ENCODE peak calls at places on chromosomes 7 and 10, in eight cellular contexts. One of them, this sample, is unnamed.

GRCh38 chr7:106071356-106071998 is 40.6 kb downstream of the SYPL1 start:
- DNase-seq in GM04503: no peak
- DNase-seq in H9: no peak
- DNase-seq in HL-60: peak; percentile 54
- DNase-seq in cardiac muscle cell: peak; percentile 35
- DNase-seq in lower leg skin: peak; percentile 84
- DNase-seq in NCI-H1105 treated with DMSO at 0.1 percent for 48 hours: no peak
- DNase-seq in SJSA1: no peak
- DNase-seq in this sample: peak; percentile 96

GRCh38 chr7:76303057-76303828 is 770 bp downstream of the HSPB1 start:
- DNase-seq in SJSA1: peak; percentile 94
- DNase-seq in NCI-H1105 treated with DMSO at 0.1 percent for 48 hours: no peak
- DNase-seq in cardiac muscle cell: peak; percentile 97
- DNase-seq in GM04503: no peak
- DNase-seq in H9: peak; percentile 96
- DNase-seq in HL-60: peak; percentile 69
- DNase-seq in lower leg skin: peak; percentile 98
- DNase-seq in this sample: peak; percentile 89

GRCh38 chr10:63504145-63504881 is 16.9 kb upstream of the REEP3 start:
- DNase-seq in HL-60: no peak
- DNase-seq in lower leg skin: no peak
- DNase-seq in NCI-H1105 treated with DMSO at 0.1 percent for 48 hours: peak; percentile 23
- DNase-seq in cardiac muscle cell: no peak
- DNase-seq in SJSA1: no peak
- DNase-seq in GM04503: no peak
- DNase-seq in H9: no peak
- DNase-seq in this sample: no peak

GRCh38 chr7:47420117-47420780 is 161.7 kb downstream of the TNS3 start:
- DNase-seq in lower leg skin: no peak
- DNase-seq in H9: no peak
- DNase-seq in GM04503: no peak
- DNase-seq in cardiac muscle cell: no peak
- DNase-seq in NCI-H1105 treated with DMSO at 0.1 percent for 48 hours: no peak
- DNase-seq in HL-60: no peak
- DNase-seq in SJSA1: no peak
- DNase-seq in this sample: no peak

GRCh38 chr7:79489371-79489770 is 35.9 kb upstream of the MAGI2 start:
- DNase-seq in HL-60: no peak
- DNase-seq in NCI-H1105 treated with DMSO at 0.1 percent for 48 hours: peak; percentile 52
- DNase-seq in GM04503: no peak
- DNase-seq in lower leg skin: no peak
- DNase-seq in cardiac muscle cell: no peak
- DNase-seq in H9: no peak
- DNase-seq in SJSA1: no peak
- DNase-seq in this sample: no peak

GRCh38 chr10:22010973-22011408 is 7.5 kb upstream of the DNAJC1 start:
- DNase-seq in lower leg skin: no peak
- DNase-seq in GM04503: no peak
- DNase-seq in HL-60: no peak
- DNase-seq in SJSA1: no peak
- DNase-seq in H9: no peak
- DNase-seq in cardiac muscle cell: peak; percentile 57
- DNase-seq in NCI-H1105 treated with DMSO at 0.1 percent for 48 hours: peak; percentile 26
- DNase-seq in this sample: no peak

GRCh38 chr10:123402021-123402420 is 247.8 kb downstream of the BUB3 start:
- DNase-seq in H9: no peak
- DNase-seq in NCI-H1105 treated with DMSO at 0.1 percent for 48 hours: no peak
- DNase-seq in lower leg skin: peak; percentile 34
- DNase-seq in cardiac muscle cell: no peak
- DNase-seq in HL-60: no peak
- DNase-seq in GM04503: no peak
- DNase-seq in SJSA1: no peak
- DNase-seq in this sample: no peak

GRCh38 chr10:86944471-86944870 is 12.9 kb downstream of the MMRN2 start:
- DNase-seq in HL-60: no peak
- DNase-seq in GM04503: no peak
- DNase-seq in cardiac muscle cell: no peak
- DNase-seq in SJSA1: peak; percentile 8
- DNase-seq in lower leg skin: peak; percentile 71
- DNase-seq in NCI-H1105 treated with DMSO at 0.1 percent for 48 hours: no peak
- DNase-seq in H9: peak; percentile 21
- DNase-seq in this sample: no peak

GRCh38 chr7:39896840-39897239 is 53.2 kb upstream of the CDK13 start:
- DNase-seq in GM04503: no peak
- DNase-seq in cardiac muscle cell: no peak
- DNase-seq in NCI-H1105 treated with DMSO at 0.1 percent for 48 hours: no peak
- DNase-seq in lower leg skin: peak; percentile 68
- DNase-seq in SJSA1: no peak
- DNase-seq in H9: no peak
- DNase-seq in HL-60: no peak
- DNase-seq in this sample: no peak

GRCh38 chr7:80634505-80634904 is 3.9 kb upstream of the CD36 start:
- DNase-seq in GM04503: peak; percentile 87
- DNase-seq in HL-60: peak; percentile 92
- DNase-seq in cardiac muscle cell: peak; percentile 89
- DNase-seq in SJSA1: no peak
- DNase-seq in lower leg skin: no peak
- DNase-seq in H9: no peak
- DNase-seq in NCI-H1105 treated with DMSO at 0.1 percent for 48 hours: no peak
- DNase-seq in this sample: peak; percentile 94

GRCh38 chr7:143499246-143499645 is 21.6 kb downstream of the TAS2R41 start:
- DNase-seq in NCI-H1105 treated with DMSO at 0.1 percent for 48 hours: no peak
- DNase-seq in cardiac muscle cell: peak; percentile 83
- DNase-seq in lower leg skin: no peak
- DNase-seq in SJSA1: no peak
- DNase-seq in H9: no peak
- DNase-seq in GM04503: no peak
- DNase-seq in HL-60: no peak
- DNase-seq in this sample: peak; percentile 18

GRCh38 chr7:122305475-122306319 is 1.1 kb upstream of the FEZF1 start:
- DNase-seq in GM04503: no peak
- DNase-seq in SJSA1: no peak
- DNase-seq in lower leg skin: no peak
- DNase-seq in cardiac muscle cell: no peak
- DNase-seq in H9: peak; percentile 55
- DNase-seq in HL-60: no peak
- DNase-seq in NCI-H1105 treated with DMSO at 0.1 percent for 48 hours: peak; percentile 73
- DNase-seq in this sample: no peak

GRCh38 chr10:88428442-88428841 is 154.7 kb downstream of the RNLS start:
- DNase-seq in SJSA1: no peak
- DNase-seq in NCI-H1105 treated with DMSO at 0.1 percent for 48 hours: no peak
- DNase-seq in lower leg skin: no peak
- DNase-seq in HL-60: no peak
- DNase-seq in cardiac muscle cell: peak; percentile 22
- DNase-seq in GM04503: peak; percentile 24
- DNase-seq in H9: no peak
- DNase-seq in this sample: no peak

GRCh38 chr10:69734797-69735468 is 66.8 kb upstream of the COL13A1 start:
- DNase-seq in SJSA1: no peak
- DNase-seq in NCI-H1105 treated with DMSO at 0.1 percent for 48 hours: no peak
- DNase-seq in HL-60: peak; percentile 11
- DNase-seq in cardiac muscle cell: no peak
- DNase-seq in GM04503: no peak
- DNase-seq in lower leg skin: no peak
- DNase-seq in H9: no peak
- DNase-seq in this sample: peak; percentile 73

GRCh38 chr7:133344275-133344674 is 91.4 kb downstream of the EXOC4 start:
- DNase-seq in SJSA1: no peak
- DNase-seq in GM04503: no peak
- DNase-seq in cardiac muscle cell: peak; percentile 54
- DNase-seq in lower leg skin: no peak
- DNase-seq in H9: no peak
- DNase-seq in HL-60: no peak
- DNase-seq in NCI-H1105 treated with DMSO at 0.1 percent for 48 hours: peak; percentile 12
- DNase-seq in this sample: no peak

GRCh38 chr7:47651355-47652317 is 69.7 kb upstream of the TNS3 start:
- DNase-seq in GM04503: peak; percentile 99
- DNase-seq in HL-60: no peak
- DNase-seq in cardiac muscle cell: peak; percentile 97
- DNase-seq in lower leg skin: no peak
- DNase-seq in SJSA1: peak; percentile 93
- DNase-seq in NCI-H1105 treated with DMSO at 0.1 percent for 48 hours: no peak
- DNase-seq in H9: no peak
- DNase-seq in this sample: no peak

GRCh38 chr10:126387931-126388911 is at the start of gene ADAM12:
- DNase-seq in H9: peak; percentile 46
- DNase-seq in HL-60: no peak
- DNase-seq in SJSA1: peak; percentile 59
- DNase-seq in lower leg skin: no peak
- DNase-seq in GM04503: no peak
- DNase-seq in cardiac muscle cell: peak; percentile 77
- DNase-seq in NCI-H1105 treated with DMSO at 0.1 percent for 48 hours: no peak
- DNase-seq in this sample: no peak

GRCh38 chr7:143892527-143893300 is 9.3 kb downstream of the TCAF1 start:
- DNase-seq in lower leg skin: no peak
- DNase-seq in NCI-H1105 treated with DMSO at 0.1 percent for 48 hours: no peak
- DNase-seq in H9: no peak
- DNase-seq in SJSA1: no peak
- DNase-seq in GM04503: no peak
- DNase-seq in cardiac muscle cell: peak; percentile 57
- DNase-seq in HL-60: no peak
- DNase-seq in this sample: peak; percentile 67

GRCh38 chr10:17220652-17221100 is 7.4 kb upstream of the VIM start:
- DNase-seq in SJSA1: no peak
- DNase-seq in lower leg skin: no peak
- DNase-seq in cardiac muscle cell: no peak
- DNase-seq in NCI-H1105 treated with DMSO at 0.1 percent for 48 hours: no peak
- DNase-seq in GM04503: no peak
- DNase-seq in HL-60: no peak
- DNase-seq in H9: no peak
- DNase-seq in this sample: no peak

GRCh38 chr10:111122127-111122526 is 45.3 kb downstream of the ADRA2A start:
- DNase-seq in H9: peak; percentile 12
- DNase-seq in NCI-H1105 treated with DMSO at 0.1 percent for 48 hours: no peak
- DNase-seq in cardiac muscle cell: no peak
- DNase-seq in SJSA1: no peak
- DNase-seq in HL-60: no peak
- DNase-seq in lower leg skin: peak; percentile 12
- DNase-seq in GM04503: no peak
- DNase-seq in this sample: no peak

GRCh38 chr10:120789292-120789691 is 61.9 kb upstream of the WDR11 start:
- DNase-seq in GM04503: no peak
- DNase-seq in NCI-H1105 treated with DMSO at 0.1 percent for 48 hours: no peak
- DNase-seq in H9: no peak
- DNase-seq in lower leg skin: no peak
- DNase-seq in cardiac muscle cell: no peak
- DNase-seq in HL-60: no peak
- DNase-seq in SJSA1: no peak
- DNase-seq in this sample: peak; percentile 49

GRCh38 chr7:84123903-84124573 is 70.6 kb downstream of the SEMA3A start:
- DNase-seq in NCI-H1105 treated with DMSO at 0.1 percent for 48 hours: no peak
- DNase-seq in H9: no peak
- DNase-seq in GM04503: no peak
- DNase-seq in cardiac muscle cell: no peak
- DNase-seq in HL-60: no peak
- DNase-seq in SJSA1: no peak
- DNase-seq in lower leg skin: no peak
- DNase-seq in this sample: no peak